ENCODE peak calls at places on chromosome 4, in five cellular contexts. One of them, this sample, is unnamed.

GRCh38 chr4:47891928-47892327 is 22.5 kb downstream of the NFXL1 start:
- DNase-seq in H54: no peak
- DNase-seq in B cell: no peak
- DNase-seq in RCC 7860: no peak
- DNase-seq in RWPE1: no peak
- DNase-seq in this sample: no peak

GRCh38 chr4:24511371-24512063 is 72.8 kb downstream of the DHX15 start:
- DNase-seq in H54: no peak
- DNase-seq in B cell: no peak
- DNase-seq in RCC 7860: no peak
- DNase-seq in RWPE1: no peak
- DNase-seq in this sample: no peak

GRCh38 chr4:101232074-101232776 is 115.1 kb downstream of the PPP3CA start:
- DNase-seq in H54: no peak
- DNase-seq in B cell: no peak
- DNase-seq in RCC 7860: peak
- DNase-seq in RWPE1: peak
- DNase-seq in this sample: peak

GRCh38 chr4:119299221-119300071 is 22.5 kb downstream of the FABP2 start:
- DNase-seq in H54: no peak
- DNase-seq in B cell: peak
- DNase-seq in RCC 7860: peak
- DNase-seq in RWPE1: no peak
- DNase-seq in this sample: no peak

GRCh38 chr4:89247951-89248350 is 59.6 kb downstream of the GPRIN3 start:
- DNase-seq in H54: no peak
- DNase-seq in B cell: no peak
- DNase-seq in RCC 7860: no peak
- DNase-seq in RWPE1: no peak
- DNase-seq in this sample: no peak

GRCh38 chr4:52606766-52607165 is 52.3 kb downstream of the USP46 start:
- DNase-seq in H54: no peak
- DNase-seq in B cell: no peak
- DNase-seq in RCC 7860: no peak
- DNase-seq in RWPE1: no peak
- DNase-seq in this sample: no peak

GRCh38 chr4:66842401-66842800 is 702.9 kb downstream of the CENPC start:
- DNase-seq in H54: no peak
- DNase-seq in B cell: no peak
- DNase-seq in RCC 7860: no peak
- DNase-seq in RWPE1: no peak
- DNase-seq in this sample: no peak

GRCh38 chr4:4627111-4627510 is 85.3 kb upstream of the STX18 start:
- DNase-seq in H54: no peak
- DNase-seq in B cell: no peak
- DNase-seq in RCC 7860: no peak
- DNase-seq in RWPE1: no peak
- DNase-seq in this sample: no peak

GRCh38 chr4:23762551-23762950 is 127.3 kb downstream of the PPARGC1A start:
- DNase-seq in H54: no peak
- DNase-seq in B cell: no peak
- DNase-seq in RCC 7860: no peak
- DNase-seq in RWPE1: no peak
- DNase-seq in this sample: no peak

GRCh38 chr4:822361-823092 is 3.4 kb downstream of the CPLX1 start:
- DNase-seq in H54: no peak
- DNase-seq in B cell: no peak
- DNase-seq in RCC 7860: no peak
- DNase-seq in RWPE1: no peak
- DNase-seq in this sample: no peak

GRCh38 chr4:94588900-94589693 is 137.4 kb downstream of the PDLIM5 start:
- DNase-seq in H54: no peak
- DNase-seq in B cell: no peak
- DNase-seq in RCC 7860: no peak
- DNase-seq in RWPE1: no peak
- DNase-seq in this sample: no peak

GRCh38 chr4:78829296-78829695 is 53.1 kb downstream of the BMP2K start:
- DNase-seq in H54: no peak
- DNase-seq in B cell: no peak
- DNase-seq in RCC 7860: no peak
- DNase-seq in RWPE1: no peak
- DNase-seq in this sample: peak

GRCh38 chr4:165378398-165378762 is 428 bp upstream of the CPE start:
- DNase-seq in H54: no peak
- DNase-seq in B cell: no peak
- DNase-seq in RCC 7860: no peak
- DNase-seq in RWPE1: no peak
- DNase-seq in this sample: no peak

GRCh38 chr4:159608434-159608833 is 505.6 kb downstream of the RAPGEF2 start:
- DNase-seq in H54: no peak
- DNase-seq in B cell: no peak
- DNase-seq in RCC 7860: no peak
- DNase-seq in RWPE1: no peak
- DNase-seq in this sample: no peak

GRCh38 chr4:103499094-103499493 is 220.7 kb downstream of the TACR3 start:
- DNase-seq in H54: no peak
- DNase-seq in B cell: no peak
- DNase-seq in RCC 7860: no peak
- DNase-seq in RWPE1: no peak
- DNase-seq in this sample: no peak

GRCh38 chr4:139099366-139099982 is 77.5 kb downstream of the ELF2 start:
- DNase-seq in H54: peak
- DNase-seq in B cell: peak
- DNase-seq in RCC 7860: peak
- DNase-seq in RWPE1: peak
- DNase-seq in this sample: peak

GRCh38 chr4:177385576-177386320 is 56.5 kb downstream of the AGA start:
- DNase-seq in H54: no peak
- DNase-seq in B cell: no peak
- DNase-seq in RCC 7860: no peak
- DNase-seq in RWPE1: no peak
- DNase-seq in this sample: no peak

GRCh38 chr4:25367004-25367621 is 9.9 kb upstream of the ANAPC4 start:
- DNase-seq in H54: no peak
- DNase-seq in B cell: no peak
- DNase-seq in RCC 7860: peak
- DNase-seq in RWPE1: peak
- DNase-seq in this sample: peak